ENCODE peak calls at places on chromosomes 7 and 10, in four cellular contexts. L is colonic mucosa, U is prostate gland, O is fibroblast of lung. B is an unnamed sample. For H3K27me3, the result is how much of the 10 kb centered on the place peaks cover.

GRCh38 chr7:29063872-29064271 is 82.5 kb downstream of the CPVL start:
- DNase-seq in L (no peak), U (no peak), O (peak), B (no peak)

GRCh38 chr7:149773446-149774236 is at the start of gene ZNF467:
- DNase-seq in L (peak), U (peak), O (peak), B (peak)

GRCh38 chr10:27240891-27241639 is 468 bp upstream of the ACBD5 start:
- DNase-seq in L (peak), U (peak), O (no peak), B (peak)

GRCh38 chr10:64191304-64191703 is 670.1 kb downstream of the REEP3 start:
- DNase-seq in L (no peak), U (no peak), O (no peak), B (no peak)

GRCh38 chr10:9018161-9018843 is 963.8 kb downstream of the GATA3 start:
- DNase-seq in L (no peak), U (no peak), O (no peak), B (no peak)

GRCh38 chr10:24841530-24841929 is 110.9 kb downstream of the PRTFDC1 start:
- DNase-seq in L (no peak), U (no peak), O (no peak), B (no peak)

GRCh38 chr10:46268076-46268881 is 18.5 kb upstream of the ANTXRL start:
- DNase-seq in L (peak), U (no peak), O (no peak), B (no peak)

GRCh38 chr10:13712799-13713581 is 126.2 kb downstream of the PRPF18 start:
- DNase-seq in L (peak), U (no peak), O (peak), B (peak)

GRCh38 chr7:22083711-22084289 is 138.1 kb upstream of the CDCA7L start:
- DNase-seq in L (no peak), U (no peak), O (peak), B (no peak)

GRCh38 chr10:88238515-88238914 is 344.6 kb downstream of the RNLS start:
- DNase-seq in L (no peak), U (no peak), O (no peak), B (no peak)

GRCh38 chr7:157686285-157686894 is 349.6 kb downstream of the DNAJB6 start:
- DNase-seq in L (no peak), U (no peak), O (peak), B (no peak)

GRCh38 chr7:143384741-143385631 is 3.8 kb downstream of the ZYX start:
- DNase-seq in L (no peak), U (no peak), O (no peak), B (peak)

GRCh38 chr7:80883188-80884025 is 35.4 kb downstream of the SEMA3C start:
- DNase-seq in L (no peak), U (peak), O (peak), B (no peak)

GRCh38 chr10:80407836-80408197 is 534 bp upstream of the PRXL2A start:
- DNase-seq in L (peak), U (no peak), O (peak), B (peak)

GRCh38 chr10:80409121-80409520 is 770 bp downstream of the PRXL2A start:
- DNase-seq in L (peak), U (no peak), O (no peak), B (no peak)

GRCh38 chr10:80406249-80406648 is 2.1 kb upstream of the PRXL2A start:
- DNase-seq in L (no peak), U (no peak), O (no peak), B (no peak)

GRCh38 chr10:80410122-80410521 is 1.8 kb downstream of the PRXL2A start:
- DNase-seq in L (peak), U (no peak), O (no peak), B (no peak)

DNA sequence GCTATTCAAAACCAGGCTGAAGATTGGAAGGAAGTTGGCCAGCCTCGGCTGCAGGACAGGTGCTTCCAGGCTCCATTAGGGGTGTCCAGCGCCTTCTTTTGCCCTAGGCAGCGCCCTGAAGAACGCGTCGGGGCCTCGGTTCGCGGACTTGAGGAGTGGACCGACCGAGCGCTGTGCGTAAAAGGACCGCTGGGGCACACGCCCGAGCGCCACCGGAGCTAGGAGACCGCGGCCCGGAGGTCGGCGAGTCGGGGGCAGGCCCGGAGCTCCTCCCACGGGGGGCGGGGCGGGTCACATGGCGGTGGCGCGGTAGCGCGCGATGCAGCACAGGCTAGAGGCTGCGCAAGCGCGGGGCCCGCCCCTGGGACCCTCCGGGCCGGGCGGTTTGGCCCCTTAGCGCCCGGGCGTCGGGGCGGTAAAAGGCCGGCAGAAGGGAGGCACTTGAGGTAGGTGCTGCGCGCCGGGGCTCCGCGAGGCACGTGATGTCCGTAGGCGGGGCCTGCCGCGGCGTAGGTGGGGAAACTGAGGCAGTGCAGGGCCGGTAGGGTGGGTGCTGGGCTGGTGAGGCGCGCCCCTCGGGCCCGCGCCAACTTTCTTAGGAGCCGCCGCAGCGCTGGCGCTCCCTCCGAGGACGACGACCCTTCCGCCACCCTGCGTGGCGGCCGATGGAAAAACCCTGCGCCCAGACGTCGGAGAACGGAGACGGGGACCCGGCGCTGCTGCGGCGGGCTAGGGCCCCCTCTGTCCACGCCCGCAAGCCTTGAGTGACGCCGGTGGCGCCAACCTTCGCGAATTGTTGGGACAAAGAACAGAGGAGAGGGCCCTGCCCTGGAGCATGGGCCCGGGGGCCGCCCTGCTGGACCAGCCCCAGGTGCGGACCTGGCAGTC is at the start of gene PRXL2A:
- DNase-seq in L (peak), U (peak), O (peak), B (peak)
- TF ChIP-seq CTCF in L (no peak), U (no peak), O (no peak), B (no peak)

GRCh38 chr7:151181011-151181431 is 6.0 kb downstream of the ASB10 start:
- DNase-seq in L (no peak), U (no peak), O (no peak), B (no peak)

GRCh38 chr7:151179287-151179860 is 7.7 kb downstream of the ASB10 start:
- DNase-seq in L (no peak), U (no peak), O (no peak), B (no peak)

GRCh38 chr7:151178236-151178635 is 8.8 kb downstream of the ASB10 start:
- DNase-seq in L (no peak), U (no peak), O (no peak), B (no peak)

GRCh38 chr7:151178831-151179230 is 8.2 kb downstream of the ASB10 start:
- DNase-seq in L (no peak), U (no peak), O (no peak), B (no peak)

DNA sequence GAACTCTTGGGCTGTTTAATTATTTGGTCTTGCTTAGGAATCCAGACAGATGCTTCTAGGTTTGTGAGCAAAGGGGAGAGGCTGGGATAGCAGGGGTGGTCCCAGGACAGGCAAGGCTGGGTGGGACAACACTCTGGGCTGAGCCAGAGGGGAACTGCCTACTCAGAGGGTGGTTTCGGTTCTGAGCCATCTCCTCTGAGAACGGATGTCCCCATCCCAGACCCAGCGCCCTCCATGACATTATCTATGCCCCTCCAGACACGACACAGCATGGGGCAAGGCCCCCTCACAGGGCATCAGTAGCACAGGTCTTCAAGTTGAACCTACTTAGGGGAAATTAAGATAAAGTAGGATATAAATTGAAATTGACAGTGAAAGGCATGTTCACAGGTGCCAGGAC is 7.1 kb downstream of the ASB10 start:
- DNase-seq in L (no peak), U (no peak), O (no peak), B (no peak)
- H3K27me3 ChIP-seq in L (under half), U (under half), O (under half), B (under half)

DNA sequence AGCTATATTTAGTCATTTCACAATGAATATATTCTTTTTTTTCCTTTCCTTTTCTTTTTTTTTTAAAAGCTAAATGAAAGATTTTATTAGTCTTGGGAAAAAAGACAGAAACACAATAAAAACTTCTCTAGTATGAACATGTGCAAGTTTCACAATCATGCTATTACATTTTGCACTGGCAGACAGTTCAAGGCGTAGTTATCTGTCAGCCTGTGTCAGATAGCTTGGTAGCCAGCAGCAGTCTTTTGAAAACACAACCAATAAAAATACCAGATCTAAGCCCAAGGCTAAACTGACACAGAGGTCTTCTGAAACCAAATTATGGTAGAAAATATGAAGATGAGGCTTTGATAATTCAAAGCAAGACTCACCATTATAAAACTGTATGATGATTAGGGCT is 205.8 kb upstream of the TEX47 start:
- DNase-seq in L (no peak), U (peak), O (no peak), B (no peak)
- TF ChIP-seq CTCF in L (no peak), U (no peak), O (no peak), B (no peak)

DNA sequence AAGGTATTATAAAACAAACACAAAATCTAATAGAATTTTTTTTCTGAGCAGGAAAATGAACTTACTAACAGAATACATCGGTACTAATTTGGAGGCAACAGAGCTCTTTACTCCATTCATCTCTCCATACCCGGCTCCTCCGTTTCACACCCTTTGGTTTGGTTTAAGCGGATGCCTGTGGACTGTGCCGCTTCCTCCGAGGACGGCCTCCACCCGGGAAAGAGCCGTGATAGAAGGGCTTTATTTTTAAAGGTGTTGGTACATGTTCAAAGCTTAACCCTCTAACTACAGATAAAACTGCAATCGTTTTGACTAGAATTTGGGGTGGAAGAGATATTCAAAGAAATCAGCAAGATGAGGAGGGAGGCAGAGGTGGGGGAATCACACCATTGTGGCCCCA is 1.9 kb downstream of the VIPR2 start:
- DNase-seq in L (no peak), U (no peak), O (no peak), B (no peak)
- H3K27me3 ChIP-seq in L (under half), U (under half), O (under half), B (half or more)

GRCh38 chr10:75203724-75204123 is 6.9 kb upstream of the VDAC2 start:
- DNase-seq in L (no peak), U (no peak), O (no peak), B (no peak)
- TF ChIP-seq CTCF in L (no peak), U (no peak), O (no peak), B (no peak)

DNA sequence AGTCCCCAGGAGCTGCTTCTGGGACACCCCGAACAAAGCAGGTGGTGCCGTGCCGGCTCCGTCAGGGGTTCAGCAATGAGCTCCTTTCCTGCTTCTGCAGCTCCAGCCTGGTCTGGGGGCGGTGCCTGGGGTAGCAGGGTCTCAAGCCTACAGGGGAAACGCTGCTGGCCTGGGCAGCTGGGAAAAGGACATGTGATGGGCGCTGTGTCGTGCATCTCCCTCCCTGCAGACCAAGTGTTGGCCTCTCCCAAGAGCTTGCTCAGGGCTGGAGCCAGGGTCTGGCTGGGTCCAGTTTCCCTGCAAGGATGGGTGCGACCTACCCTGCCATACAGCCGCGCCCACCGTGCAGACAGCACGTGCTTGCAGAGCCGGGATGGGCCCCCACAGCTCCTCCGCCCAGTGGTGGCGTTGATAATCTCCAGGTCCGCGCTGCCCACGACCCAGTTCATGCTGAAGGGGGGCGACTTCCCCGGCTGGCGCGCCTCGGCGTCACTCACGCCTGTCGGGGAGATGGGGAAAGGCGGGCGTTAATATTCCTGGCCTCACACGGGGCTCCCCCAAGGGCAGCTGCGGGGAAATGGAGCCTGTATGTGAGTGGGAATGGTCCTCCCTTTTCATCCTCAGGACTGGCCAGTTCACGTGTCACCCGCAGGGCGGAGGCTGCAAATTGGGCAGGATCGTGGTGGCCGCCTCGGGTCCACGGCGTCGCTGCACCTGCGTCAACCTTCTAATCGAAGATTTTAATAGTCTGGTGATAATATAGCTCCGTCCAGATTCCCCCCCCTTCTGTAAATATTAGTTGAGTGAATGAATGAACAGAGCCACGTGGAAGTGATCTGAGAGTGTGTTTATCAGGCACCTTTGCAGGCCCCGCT is 128.6 kb downstream of the WDR37 start:
- DNase-seq in L (no peak), U (no peak), O (no peak), B (peak)
- H3K27me3 ChIP-seq in L (under half), U (under half), O (under half), B (under half)

DNA sequence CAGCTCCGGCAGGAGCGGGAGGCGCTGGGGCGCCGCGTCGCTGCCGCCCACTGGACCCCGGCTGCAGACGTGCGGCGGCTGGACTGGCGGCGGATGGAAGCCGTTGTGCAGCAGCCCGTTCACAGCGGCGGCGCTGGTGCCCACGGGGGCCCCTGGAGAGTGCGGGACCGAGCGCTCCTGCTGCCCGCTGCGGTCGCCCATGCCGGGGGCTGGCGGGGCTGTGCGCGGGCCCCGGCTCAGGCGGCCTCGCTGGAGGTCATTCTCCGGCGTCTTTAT is 413 bp downstream of the PANK1 start:
- DNase-seq in L (no peak), U (peak), O (no peak), B (no peak)
- TF ChIP-seq CTCF in L (no peak), U (no peak), O (no peak), B (no peak)

DNA sequence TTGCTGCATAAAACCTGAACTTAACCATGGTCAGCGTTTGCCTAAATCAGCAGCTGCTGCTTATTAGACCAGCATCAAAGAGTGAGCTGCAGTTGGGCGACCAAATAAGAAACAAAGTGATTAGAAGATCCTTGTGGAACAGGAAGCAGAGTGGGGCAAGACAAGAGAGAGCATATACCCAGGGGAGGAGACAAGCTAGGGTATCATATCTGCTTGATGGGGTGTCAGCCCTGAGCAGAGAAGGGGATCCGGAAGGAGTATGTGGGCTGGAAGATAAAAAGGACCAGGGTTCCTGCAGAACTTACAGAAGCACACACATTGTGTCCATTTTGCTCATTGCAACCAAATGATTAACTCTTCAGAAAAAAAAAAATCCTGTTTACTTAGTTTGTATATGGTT is 213.6 kb downstream of the CELF2 start:
- DNase-seq in L (no peak), U (no peak), O (no peak), B (no peak)
- H3K27me3 ChIP-seq in L (under half), U (under half), O (under half), B (under half)

GRCh38 chr7:47807756-47808155 is 140.5 kb downstream of the PKD1L1 start:
- DNase-seq in L (no peak), U (no peak), O (no peak), B (no peak)
- TF ChIP-seq CTCF in L (no peak), U (no peak), O (no peak), B (no peak)

B was measured in lower lobe of right lung.